ENCODE peak calls at places on chromosomes 3 and 15, in four cellular contexts. One of them, this sample, is unnamed.

GRCh38 chr3:14166877-14167605 is 11.4 kb downstream of the XPC start:
- DNase-seq in BJ: no peak
- DNase-seq in right atrium auricular region: no peak
- DNase-seq in bronchial epithelial cell: peak
- DNase-seq in this sample: no peak

GRCh38 chr3:152197451-152197850 is 71.3 kb upstream of the MBNL1 start:
- DNase-seq in BJ: no peak
- DNase-seq in right atrium auricular region: no peak
- DNase-seq in bronchial epithelial cell: no peak
- DNase-seq in this sample: no peak

GRCh38 chr15:87632364-87632763 is 624.2 kb downstream of the NTRK3 start:
- DNase-seq in right atrium auricular region: no peak
- DNase-seq in bronchial epithelial cell: no peak
- DNase-seq in BJ: no peak
- DNase-seq in this sample: no peak

GRCh38 chr15:81642451-81642990 is 268.5 kb upstream of the TMC3 start:
- DNase-seq in BJ: peak
- DNase-seq in bronchial epithelial cell: no peak
- DNase-seq in right atrium auricular region: no peak
- DNase-seq in this sample: no peak

GRCh38 chr15:35139822-35140221 is 54.7 kb upstream of the NANOGP8 start:
- DNase-seq in bronchial epithelial cell: no peak
- DNase-seq in right atrium auricular region: no peak
- DNase-seq in BJ: no peak
- DNase-seq in this sample: no peak

GRCh38 chr15:31157644-31158069 is 56.1 kb upstream of the TRPM1 start:
- DNase-seq in right atrium auricular region: peak
- DNase-seq in BJ: no peak
- DNase-seq in bronchial epithelial cell: no peak
- DNase-seq in this sample: no peak

GRCh38 chr3:99774467-99774866 is 43.2 kb upstream of the CMSS1 start:
- DNase-seq in right atrium auricular region: no peak
- DNase-seq in BJ: peak
- DNase-seq in bronchial epithelial cell: peak
- DNase-seq in this sample: no peak

GRCh38 chr3:15315003-15315402 is 17.4 kb downstream of the SH3BP5 start:
- DNase-seq in BJ: no peak
- DNase-seq in right atrium auricular region: no peak
- DNase-seq in bronchial epithelial cell: no peak
- DNase-seq in this sample: no peak

GRCh38 chr15:89991312-89991711 is 9.8 kb upstream of the ZNF710 start:
- DNase-seq in bronchial epithelial cell: no peak
- DNase-seq in BJ: no peak
- DNase-seq in right atrium auricular region: no peak
- DNase-seq in this sample: no peak

GRCh38 chr15:46441294-46442062 is 806.6 kb downstream of the SQOR start:
- DNase-seq in right atrium auricular region: no peak
- DNase-seq in bronchial epithelial cell: peak
- DNase-seq in BJ: peak
- DNase-seq in this sample: no peak

GRCh38 chr3:71066356-71066755 is 517.2 kb downstream of the FOXP1 start:
- DNase-seq in bronchial epithelial cell: no peak
- DNase-seq in BJ: no peak
- DNase-seq in right atrium auricular region: no peak
- DNase-seq in this sample: no peak

GRCh38 chr3:104316118-104316517 is 1050.6 kb upstream of the ALCAM start:
- DNase-seq in right atrium auricular region: no peak
- DNase-seq in bronchial epithelial cell: peak
- DNase-seq in BJ: no peak
- DNase-seq in this sample: no peak

GRCh38 chr3:140242818-140243276 is 307.9 kb downstream of the CLSTN2 start:
- DNase-seq in right atrium auricular region: no peak
- DNase-seq in BJ: no peak
- DNase-seq in bronchial epithelial cell: peak
- DNase-seq in this sample: no peak

GRCh38 chr3:43181202-43181910 is 75.5 kb upstream of the POMGNT2 start:
- DNase-seq in BJ: no peak
- DNase-seq in bronchial epithelial cell: peak
- DNase-seq in right atrium auricular region: no peak
- DNase-seq in this sample: peak

GRCh38 chr3:67384790-67385397 is 269.5 kb downstream of the SUCLG2 start:
- DNase-seq in BJ: no peak
- DNase-seq in bronchial epithelial cell: peak
- DNase-seq in right atrium auricular region: no peak
- DNase-seq in this sample: peak

GRCh38 chr15:78056714-78057269 is 20.7 kb downstream of the TBC1D2B start:
- DNase-seq in right atrium auricular region: no peak
- DNase-seq in BJ: no peak
- DNase-seq in bronchial epithelial cell: peak
- DNase-seq in this sample: no peak

DNA sequence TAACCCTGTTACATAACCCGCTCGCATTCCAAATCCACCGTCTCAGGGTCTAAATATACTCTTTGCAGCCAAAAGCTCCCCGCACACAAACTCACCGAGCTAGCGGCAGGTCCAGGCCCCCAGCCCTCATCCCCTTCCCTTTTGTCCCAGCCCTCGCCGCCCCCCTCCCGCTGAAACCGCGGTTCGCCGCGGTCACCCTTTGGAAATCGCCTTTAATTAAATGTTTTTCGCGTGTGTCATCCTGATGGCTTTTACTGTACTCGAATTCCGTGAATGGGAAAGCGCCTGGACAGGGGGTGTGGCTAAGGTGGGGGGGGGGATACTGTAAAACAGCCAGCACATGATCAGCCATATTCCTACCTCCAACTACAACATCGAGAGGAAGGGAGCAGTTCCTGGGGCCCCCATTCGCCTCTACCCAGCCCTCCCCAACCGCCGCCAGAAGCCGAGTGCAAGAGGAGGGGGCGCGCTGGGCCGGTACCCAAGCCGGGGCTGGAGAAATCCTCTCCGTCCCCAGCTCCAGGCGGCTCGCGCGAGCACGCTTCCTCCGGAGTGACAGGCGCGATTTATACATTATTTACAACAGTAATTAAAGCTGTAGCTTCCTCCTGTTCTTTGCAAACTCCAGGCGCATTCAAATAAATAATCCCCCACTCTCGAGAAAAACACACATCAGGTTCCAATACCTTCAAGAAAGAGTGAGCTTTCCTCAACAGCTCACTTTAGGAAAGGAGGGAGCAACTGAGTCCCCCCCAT is 1.7 kb downstream of the RORA start:
- DNase-seq in BJ: no peak
- DNase-seq in right atrium auricular region: no peak
- DNase-seq in bronchial epithelial cell: peak
- DNase-seq in this sample: no peak
- H3K4me3 ChIP-seq in BJ: peak
- H3K4me3 ChIP-seq in right atrium auricular region: peak
- H3K4me3 ChIP-seq in bronchial epithelial cell: peak
- H3K4me3 ChIP-seq in this sample: no peak

DNA sequence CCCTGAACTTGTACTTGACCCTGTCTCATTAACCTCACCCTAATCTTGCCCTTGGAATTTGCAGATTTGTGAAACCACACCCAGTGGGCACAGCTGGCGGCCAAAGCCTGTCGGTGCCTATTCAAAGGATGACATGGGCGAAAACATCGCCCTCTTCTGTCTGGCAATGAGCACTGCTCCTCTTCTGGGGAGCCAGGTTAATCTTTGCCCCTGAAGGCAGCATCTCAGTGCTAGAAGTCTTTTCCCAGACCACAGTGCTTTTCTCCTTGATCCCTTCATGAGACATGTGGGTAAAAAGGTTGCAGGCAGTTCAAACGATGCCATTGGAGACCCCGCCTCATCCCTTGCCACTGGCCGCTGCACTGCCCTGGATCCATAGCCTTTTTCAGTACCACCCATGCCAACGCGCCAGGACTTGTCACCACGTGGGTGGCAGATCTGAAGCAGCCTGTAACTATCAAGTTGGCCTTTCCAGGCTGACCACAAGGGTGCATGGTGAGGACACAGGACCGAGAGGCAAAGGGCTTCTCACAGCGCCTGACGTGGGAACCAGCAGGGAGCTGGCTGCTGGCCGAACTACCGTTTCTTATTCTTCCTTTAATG is 6.5 kb upstream of the DNASE1L3 start:
- DNase-seq in right atrium auricular region: peak
- DNase-seq in BJ: no peak
- DNase-seq in bronchial epithelial cell: peak
- DNase-seq in this sample: peak
- H3K4me3 ChIP-seq in right atrium auricular region: no peak
- H3K4me3 ChIP-seq in BJ: no peak
- H3K4me3 ChIP-seq in bronchial epithelial cell: no peak
- H3K4me3 ChIP-seq in this sample: no peak

DNA sequence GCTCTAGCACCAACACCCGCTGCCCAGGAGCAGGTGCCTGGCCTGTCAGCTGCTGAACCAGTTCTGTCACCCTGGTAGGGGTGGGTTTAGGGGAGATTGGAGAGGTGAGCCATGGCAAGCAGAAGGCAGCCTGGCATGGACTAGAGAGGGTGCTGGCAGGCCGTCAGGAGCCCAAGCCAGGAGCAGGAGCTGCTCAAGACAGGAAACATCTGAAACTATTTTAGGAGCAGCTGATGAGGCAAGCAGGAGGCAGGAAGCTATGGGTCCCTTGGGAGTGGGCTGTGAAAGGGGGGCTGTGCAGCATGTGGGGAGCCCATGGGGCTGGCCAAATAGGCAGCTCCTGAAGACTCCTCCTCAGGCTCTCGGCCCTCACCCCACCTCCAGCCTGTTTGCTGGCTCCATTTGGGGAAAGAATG is 2.3 kb downstream of the INKA1 start:
- DNase-seq in right atrium auricular region: peak
- DNase-seq in bronchial epithelial cell: no peak
- DNase-seq in BJ: no peak
- DNase-seq in this sample: no peak
- H3K4me3 ChIP-seq in right atrium auricular region: no peak
- H3K4me3 ChIP-seq in bronchial epithelial cell: no peak
- H3K4me3 ChIP-seq in BJ: no peak
- H3K4me3 ChIP-seq in this sample: no peak

DNA sequence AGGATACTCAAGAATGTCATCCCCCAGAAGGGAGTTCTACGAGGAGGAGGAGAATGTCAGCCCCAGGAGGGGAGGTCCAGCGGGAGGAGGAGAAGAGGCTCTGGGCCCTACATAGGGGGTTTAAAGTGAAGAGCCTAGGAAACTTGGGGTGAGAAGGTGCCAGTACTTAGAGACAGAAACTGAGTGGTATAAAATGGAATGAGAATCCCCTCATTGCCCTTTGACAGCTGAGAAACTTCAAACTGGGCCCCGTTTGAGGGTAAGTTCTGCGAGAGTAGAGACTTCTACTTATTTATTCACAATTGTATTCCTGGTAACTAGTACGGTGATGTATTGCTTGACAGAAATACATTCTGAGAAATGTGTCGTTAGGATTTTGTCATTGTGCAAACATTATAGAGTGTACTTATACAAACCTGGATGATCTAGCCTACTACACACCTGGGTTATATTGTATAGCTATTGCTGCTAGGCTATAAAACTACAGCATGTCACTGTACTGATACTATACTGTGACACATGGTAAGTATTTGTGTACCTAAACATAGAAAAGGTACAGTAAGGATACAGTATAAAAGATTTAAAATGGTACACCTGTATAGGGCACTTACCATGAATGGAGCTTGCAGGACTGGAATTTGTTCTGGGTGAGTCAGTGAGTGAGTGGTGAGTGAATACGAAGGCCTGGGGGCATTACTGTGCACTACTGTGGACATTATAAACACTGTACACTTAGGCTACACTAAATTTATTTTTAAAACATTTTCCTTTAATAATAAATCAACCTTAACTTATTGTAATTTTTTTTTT is 62.0 kb downstream of the TSC22D2 start:
- DNase-seq in right atrium auricular region: no peak
- DNase-seq in bronchial epithelial cell: peak
- DNase-seq in BJ: no peak
- DNase-seq in this sample: no peak
- H3K4me3 ChIP-seq in right atrium auricular region: no peak
- H3K4me3 ChIP-seq in bronchial epithelial cell: peak
- H3K4me3 ChIP-seq in BJ: no peak
- H3K4me3 ChIP-seq in this sample: no peak